ENCODE peak calls at places on chromosomes 5 and 9, in seven cellular contexts. B is activated CD8-positive, alpha-beta memory T cell treated with anti-CD3 and anti-CD28 coated beads for 48 hours; P is EL; S is left cardiac atrium; F is AG09309; G is CD8-positive, alpha-beta memory T cell; U is GM20000. A is an unnamed sample.

GRCh38 chr5:171847026-171847425 is 61.4 kb downstream of the SMIM23 start:
- DNase-seq in B (no peak), P (no peak), S (no peak), F (no peak), G (no peak), U (no peak), A (no peak)

GRCh38 chr5:65446682-65447081 is 35.0 kb downstream of the ADAMTS6 start:
- DNase-seq in B (no peak), P (no peak), S (no peak), F (no peak), G (no peak), U (no peak), A (no peak)

GRCh38 chr5:135651156-135651555 is 72.4 kb upstream of the CXCL14 start:
- DNase-seq in B (no peak), P (peak; percentile 31), S (no peak), F (no peak), G (no peak), U (no peak), A (no peak)

GRCh38 chr5:80399553-80400239 is 8.2 kb upstream of the ZFYVE16 start:
- DNase-seq in B (no peak), P (peak; percentile 42), S (no peak), F (peak; percentile 58), G (no peak), U (peak; percentile 32), A (peak; percentile 9)

GRCh38 chr5:73437126-73438047 is 11.2 kb downstream of the FOXD1 start:
- DNase-seq in B (no peak), P (peak; percentile 76), S (no peak), F (no peak), G (no peak), U (peak; percentile 64), A (peak; percentile 67)

GRCh38 chr9:129697956-129698757 is 32.7 kb downstream of the PRRX2 start:
- DNase-seq in B (no peak), P (peak; percentile 41), S (peak; percentile 84), F (no peak), G (no peak), U (no peak), A (no peak)

GRCh38 chr9:34419716-34420504 is 38.5 kb downstream of the FAM219A start:
- DNase-seq in B (no peak), P (no peak), S (no peak), F (no peak), G (no peak), U (no peak), A (no peak)

GRCh38 chr5:40842351-40842750 is 1.2 kb downstream of the CARD6 start:
- DNase-seq in B (no peak), P (no peak), S (no peak), F (no peak), G (no peak), U (no peak), A (no peak)

GRCh38 chr5:175872287-175873089 is 1.1 kb downstream of the CPLX2 start:
- DNase-seq in B (no peak), P (no peak), S (no peak), F (no peak), G (no peak), U (peak; percentile 32), A (no peak)

GRCh38 chr9:129958771-129959170 is 84.2 kb downstream of the FNBP1 start:
- DNase-seq in B (no peak), P (no peak), S (no peak), F (no peak), G (no peak), U (no peak), A (no peak)

GRCh38 chr5:143177263-143177994 is 226.1 kb downstream of the NR3C1 start:
- DNase-seq in B (no peak), P (peak; percentile 96), S (no peak), F (peak; percentile 98), G (no peak), U (no peak), A (peak; percentile 67)

GRCh38 chr9:134190232-134191121 is 26.1 kb upstream of the RNU6ATAC start:
- DNase-seq in B (no peak), P (no peak), S (peak; percentile 16), F (no peak), G (peak; percentile 22), U (no peak), A (no peak)

GRCh38 chr9:72588336-72588735 is 66.9 kb downstream of the TMC1 start:
- DNase-seq in B (no peak), P (no peak), S (no peak), F (no peak), G (no peak), U (no peak), A (no peak)

GRCh38 chr5:66742083-66742895 is 146.1 kb downstream of the MAST4 start:
- DNase-seq in B (no peak), P (peak; percentile 3), S (peak; percentile 48), F (no peak), G (no peak), U (no peak), A (no peak)

GRCh38 chr5:61779743-61780142 is 447.7 kb downstream of the ZSWIM6 start:
- DNase-seq in B (no peak), P (no peak), S (no peak), F (no peak), G (no peak), U (no peak), A (no peak)

GRCh38 chr5:107121793-107122519 is 548.8 kb downstream of the EFNA5 start:
- DNase-seq in B (no peak), P (no peak), S (no peak), F (no peak), G (no peak), U (no peak), A (no peak)

GRCh38 chr5:53971096-53971495 is 339.3 kb downstream of the ARL15 start:
- DNase-seq in B (no peak), P (no peak), S (no peak), F (no peak), G (no peak), U (no peak), A (no peak)

GRCh38 chr9:10612649-10613398 is at the start of gene PTPRD:
- DNase-seq in B (no peak), P (peak; percentile 1), S (peak; percentile 21), F (no peak), G (peak; percentile 35), U (peak; percentile 71), A (no peak)

GRCh38 chr9:113474372-113474771 is 10.8 kb downstream of the RGS3 start:
- DNase-seq in B (no peak), P (no peak), S (no peak), F (no peak), G (no peak), U (no peak), A (no peak)

GRCh38 chr9:127386981-127387380 is 10.0 kb upstream of the SLC2A8 start:
- DNase-seq in B (no peak), P (no peak), S (no peak), F (no peak), G (no peak), U (no peak), A (no peak)

GRCh38 chr9:137218754-137219271 is 3.2 kb downstream of the RNF208 start:
- DNase-seq in B (no peak), P (peak; percentile 44), S (no peak), F (no peak), G (no peak), U (no peak), A (no peak)

GRCh38 chr5:59390074-59390659 is 503.4 kb downstream of the PDE4D start:
- DNase-seq in B (no peak), P (peak; percentile 22), S (no peak), F (no peak), G (no peak), U (no peak), A (no peak)

GRCh38 chr9:114046876-114047275 is 31.2 kb downstream of the AMBP start:
- DNase-seq in B (no peak), P (no peak), S (no peak), F (peak; percentile 7), G (no peak), U (no peak), A (no peak)

A was measured in HTR-8/SVneo.